ENCODE peak calls at places on chromosomes 7 and 10, in six cellular contexts. W is activated naive CD8-positive, alpha-beta T cell treated with anti-CD3 and anti-CD28 coated beads for 36 hours; H is iris pigment epithelial cell; Y is kidney glomerular epithelial cell; I is heart left ventricle; L is MCF 10A. U is an unnamed sample.

GRCh38 chr10:31099664-31100063 is 68.0 kb upstream of the ZNF438 start:
- DNase-seq in W (no peak), I (no peak), H (peak), Y (peak), L (peak), U (no peak)

GRCh38 chr10:78177431-78178185 is 143.9 kb downstream of the RPS24 start:
- DNase-seq in W (no peak), L (no peak), Y (no peak), H (no peak), I (no peak), U (no peak)

GRCh38 chr10:49300140-49300974 is 1.4 kb downstream of the C10orf71 start:
- DNase-seq in H (no peak), L (no peak), I (peak), W (no peak), Y (no peak), U (peak)

GRCh38 chr7:132854238-132854637 is 227.7 kb downstream of the CHCHD3 start:
- DNase-seq in H (no peak), L (no peak), W (no peak), I (no peak), Y (no peak), U (no peak)

GRCh38 chr7:156496491-156497264 is 143.9 kb upstream of the RNF32 start:
- DNase-seq in L (no peak), H (no peak), Y (no peak), I (no peak), W (no peak), U (no peak)

GRCh38 chr10:74628136-74628535 is 198.3 kb upstream of the KAT6B start:
- DNase-seq in I (no peak), L (no peak), Y (no peak), W (no peak), H (peak), U (no peak)

GRCh38 chr7:36811807-36812206 is 87.5 kb upstream of the AOAH start:
- DNase-seq in Y (no peak), W (no peak), H (no peak), I (no peak), L (no peak), U (no peak)

GRCh38 chr10:78304091-78305045 is 270.7 kb downstream of the RPS24 start:
- DNase-seq in H (no peak), W (no peak), Y (no peak), I (no peak), L (no peak), U (no peak)

GRCh38 chr7:90889644-90890043 is 293.5 kb downstream of the CDK14 start:
- DNase-seq in Y (no peak), W (no peak), I (no peak), H (no peak), L (no peak), U (no peak)

GRCh38 chr7:80833289-80834104 is 85.4 kb downstream of the SEMA3C start:
- DNase-seq in L (no peak), H (peak), I (no peak), W (no peak), Y (peak), U (no peak)

GRCh38 chr7:101058355-101058754 is 26.9 kb upstream of the TRIM56 start:
- DNase-seq in W (peak), L (peak), I (peak), Y (peak), H (peak), U (peak)

GRCh38 chr10:131727612-131728011 is 173.2 kb upstream of the PPP2R2D start:
- DNase-seq in W (no peak), I (no peak), Y (no peak), H (no peak), L (no peak), U (no peak)

GRCh38 chr7:73830872-73831655 is at the start of gene CLDN4:
- DNase-seq in I (no peak), W (no peak), Y (no peak), H (no peak), L (no peak), U (no peak)

GRCh38 chr7:7236041-7236440 is 53.7 kb downstream of the C1GALT1 start:
- DNase-seq in I (no peak), W (no peak), H (no peak), L (no peak), Y (no peak), U (no peak)

GRCh38 chr7:41416208-41416595 is 286.7 kb downstream of the INHBA start:
- DNase-seq in H (no peak), W (no peak), L (peak), Y (no peak), I (no peak), U (no peak)

GRCh38 chr10:43878386-43878785 is 229.7 kb upstream of the ZNF32 start:
- DNase-seq in H (no peak), L (no peak), W (no peak), I (peak), Y (no peak), U (peak)

GRCh38 chr10:3102721-3103410 is 35.5 kb downstream of the PFKP start:
- DNase-seq in I (no peak), W (no peak), H (peak), Y (peak), L (peak), U (no peak)

GRCh38 chr10:12391191-12391590 is 41.8 kb downstream of the CAMK1D start:
- DNase-seq in L (no peak), H (no peak), I (no peak), W (no peak), Y (no peak), U (no peak)

GRCh38 chr10:29646960-29647431 is 12.2 kb upstream of the SVIL start:
- DNase-seq in W (no peak), L (no peak), I (no peak), H (peak), Y (no peak), U (no peak)

GRCh38 chr7:98867271-98867701 is 2.5 kb downstream of the TMEM130 start:
- DNase-seq in I (no peak), L (no peak), W (no peak), Y (no peak), H (no peak), U (no peak)

GRCh38 chr10:117535752-117536358 is 6.7 kb upstream of the EMX2 start:
- DNase-seq in W (no peak), I (no peak), L (no peak), H (no peak), Y (no peak), U (no peak)

GRCh38 chr10:77637986-77638765 is 568 bp upstream of the KCNMA1 start:
- DNase-seq in H (peak), W (peak), L (no peak), Y (peak), I (no peak), U (peak)